ENCODE peak calls at places on chromosomes 7 and 10, in four cellular contexts. T is MM.1S, M is cardiac fibroblast, D is mesothelial cell of epicardium. S is an unnamed sample.

GRCh38 chr7:24216576-24217116 is 67.3 kb upstream of the NPY start:
- DNase-seq in D (no peak), T (no peak), M (peak; percentile 2), S (no peak)

GRCh38 chr7:146090023-146090645 is 26.5 kb upstream of the CNTNAP2 start:
- DNase-seq in D (no peak), T (peak; percentile 79), M (peak; percentile 54), S (no peak)

GRCh38 chr10:84179059-84179710 is 5.6 kb downstream of the GPR15LG start:
- DNase-seq in M (peak; percentile 48), D (no peak), T (no peak), S (no peak)

GRCh38 chr7:85285502-85285901 is 98.6 kb upstream of the SEMA3D start:
- DNase-seq in T (no peak), M (no peak), D (no peak), S (no peak)

GRCh38 chr7:131867461-131867860 is 311.0 kb upstream of the PODXL start:
- DNase-seq in M (no peak), T (no peak), D (no peak), S (no peak)

GRCh38 chr10:94268652-94269051 is 94.1 kb downstream of the NOC3L start:
- DNase-seq in M (no peak), T (no peak), D (no peak), S (no peak)

GRCh38 chr10:79406683-79407396 is 38.6 kb downstream of the ZCCHC24 start:
- DNase-seq in D (no peak), M (no peak), T (no peak), S (no peak)

GRCh38 chr7:142811154-142811737 is 40.5 kb downstream of the PRSS2 start:
- DNase-seq in M (peak; percentile 72), D (no peak), T (peak; percentile 84), S (no peak)

GRCh38 chr7:32594965-32595364 is 99.7 kb downstream of the AVL9 start:
- DNase-seq in T (no peak), D (no peak), M (peak; percentile 41), S (no peak)

GRCh38 chr7:143040209-143040710 is 11.9 kb upstream of the OR6V1 start:
- DNase-seq in D (no peak), M (no peak), T (no peak), S (no peak)

GRCh38 chr7:131532570-131533091 is 23.8 kb downstream of the PODXL start:
- DNase-seq in D (no peak), T (no peak), M (no peak), S (no peak)

GRCh38 chr10:62075414-62075813 is 173.9 kb downstream of the ARID5B start:
- DNase-seq in M (no peak), D (no peak), T (no peak), S (no peak)

GRCh38 chr10:4270116-4270515 is 485.1 kb upstream of the KLF6 start:
- DNase-seq in T (no peak), D (no peak), M (peak; percentile 95), S (no peak)

GRCh38 chr10:61933857-61934559 is 32.5 kb downstream of the ARID5B start:
- DNase-seq in T (peak; percentile 42), M (no peak), D (no peak), S (no peak)

GRCh38 chr10:89078729-89079672 is 88.4 kb downstream of the FAS start:
- DNase-seq in D (no peak), M (peak; percentile 58), T (no peak), S (no peak)

GRCh38 chr7:101820703-101821102 is 3.3 kb downstream of the CUX1 start:
- DNase-seq in M (no peak), D (no peak), T (no peak), S (no peak)

GRCh38 chr7:94908204-94909022 is 1.0 kb downstream of the PPP1R9A start:
- DNase-seq in T (no peak), D (peak; percentile 25), M (peak; percentile 9), S (peak; percentile 60)

GRCh38 chr10:12341526-12341925 is 7.8 kb upstream of the CAMK1D start:
- DNase-seq in D (no peak), T (no peak), M (no peak), S (no peak)

GRCh38 chr7:45178241-45179225 is 20.9 kb downstream of the RAMP3 start:
- DNase-seq in D (no peak), T (peak; percentile 19), M (no peak), S (no peak)

GRCh38 chr10:109994711-109995110 is 13.1 kb upstream of the ADD3 start:
- DNase-seq in D (no peak), M (no peak), T (no peak), S (no peak)

GRCh38 chr10:27620425-27621397 is 116.6 kb downstream of the RAB18 start:
- DNase-seq in D (no peak), T (no peak), M (peak; percentile 57), S (no peak)

GRCh38 chr10:127034224-127034623 is 129.0 kb downstream of the DOCK1 start:
- DNase-seq in M (no peak), T (no peak), D (no peak), S (no peak)

GRCh38 chr10:84925495-84925894 is 597.1 kb downstream of the CCSER2 start:
- DNase-seq in T (no peak), D (no peak), M (no peak), S (no peak)

GRCh38 chr10:31374146-31374696 is 55.2 kb downstream of the ZEB1 start:
- DNase-seq in D (no peak), T (no peak), M (peak; percentile 55), S (no peak)

GRCh38 chr10:49595713-49596492 is 14.2 kb upstream of the SLC18A3 start:
- DNase-seq in M (peak; percentile 36), T (no peak), D (no peak), S (no peak)

GRCh38 chr10:95480102-95480900 is 80.9 kb downstream of the SORBS1 start:
- DNase-seq in M (peak; percentile 22), T (no peak), D (no peak), S (no peak)

GRCh38 chr7:139321071-139321745 is 19.9 kb upstream of the FMC1 start:
- DNase-seq in M (peak; percentile 42), T (no peak), D (no peak), S (no peak)

GRCh38 chr7:104978460-104978859 is 35.5 kb upstream of the KMT2E start:
- DNase-seq in D (no peak), T (no peak), M (no peak), S (no peak)

DNA sequence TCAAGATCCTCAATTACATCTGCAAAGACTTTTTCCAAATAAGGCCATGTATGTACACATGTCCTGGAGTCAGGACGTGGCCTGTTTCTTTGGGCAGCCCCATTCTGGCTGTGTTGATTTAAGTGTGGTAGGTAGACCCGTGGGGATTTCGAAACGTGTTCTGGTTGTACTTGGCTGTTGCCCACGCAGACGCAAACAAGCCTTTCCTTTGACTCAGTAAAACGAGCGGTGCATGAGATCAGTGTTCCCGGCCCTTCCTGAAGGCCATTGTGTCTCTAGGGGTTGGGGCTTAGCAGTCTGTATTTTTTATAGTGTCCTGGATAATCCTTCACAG is 64.8 kb upstream of the DNAJB6 start:
- DNase-seq in M (peak; percentile 100), D (no peak), T (no peak), S (no peak)
- TF ChIP-seq CTCF in M (no peak), D (no peak), T (no peak), S (no peak)

GRCh38 chr10:44517635-44518034 is 132.7 kb upstream of the CXCL12 start:
- DNase-seq in D (no peak), T (no peak), M (peak; percentile 13), S (no peak)
- TF ChIP-seq CTCF in D (peak; percentile 14), T (peak; percentile 30), M (no peak), S (no peak)

GRCh38 chr10:22992075-22992474 is 64.2 kb downstream of the ARMC3 start:
- DNase-seq in T (peak; percentile 87), D (no peak), M (no peak), S (no peak)

GRCh38 chr10:22990443-22990842 is 62.6 kb downstream of the ARMC3 start:
- DNase-seq in D (no peak), M (no peak), T (no peak), S (no peak)

GRCh38 chr10:22988581-22989360 is 60.9 kb downstream of the ARMC3 start:
- DNase-seq in T (peak; percentile 69), M (peak; percentile 74), D (no peak), S (peak; percentile 48)

GRCh38 chr10:22984066-22984465 is 56.2 kb downstream of the ARMC3 start:
- DNase-seq in T (no peak), D (no peak), M (peak; percentile 36), S (no peak)

GRCh38 chr10:22986771-22987542 is 59.1 kb downstream of the ARMC3 start:
- DNase-seq in M (peak; percentile 64), D (no peak), T (peak; percentile 32), S (no peak)
- TF ChIP-seq CTCF in M (peak; percentile 16), D (peak; percentile 38), T (peak; percentile 50), S (peak; percentile 28)

GRCh38 chr10:87915406-87915805 is 52.0 kb downstream of the PTEN start:
- DNase-seq in T (no peak), D (no peak), M (no peak), S (no peak)
- TF ChIP-seq CTCF in T (no peak), D (no peak), M (no peak), S (no peak)

GRCh38 chr10:78319371-78319770 is 285.7 kb downstream of the RPS24 start:
- DNase-seq in D (no peak), M (no peak), T (no peak), S (peak; percentile 4)
- TF ChIP-seq CTCF in D (no peak), M (no peak), T (no peak), S (no peak)